ENCODE peak calls at places on chromosomes 13 and 19, in six cellular contexts. Z, C, N, I, J and E are unnamed samples.

GRCh38 chr13:51840141-51840540 is 4.8 kb downstream of the TMEM272 start:
- DNase-seq in C (no peak), Z (no peak), I (no peak), N (no peak), J (no peak), E (no peak)

GRCh38 chr19:3665681-3666544 is 34.4 kb downstream of the PIP5K1C start:
- DNase-seq in C (peak; percentile 51), J (no peak), Z (peak; percentile 93), I (peak; percentile 88), N (peak; percentile 64), E (peak; percentile 76)

GRCh38 chr13:84885868-84886267 is 913.4 kb downstream of the SLITRK6 start:
- DNase-seq in J (no peak), I (no peak), C (no peak), N (no peak), Z (no peak), E (no peak)

GRCh38 chr13:51879133-51879532 is 17.4 kb downstream of the CCDC70 start:
- DNase-seq in I (no peak), N (no peak), J (no peak), Z (no peak), C (no peak), E (no peak)

GRCh38 chr19:58476498-58477015 is 405 bp downstream of the ZNF446 start:
- DNase-seq in N (no peak), J (no peak), Z (no peak), I (peak; percentile 56), C (no peak), E (no peak)

GRCh38 chr19:4811328-4812131 is 20.0 kb downstream of the TICAM1 start:
- DNase-seq in I (peak; percentile 72), C (peak; percentile 87), N (peak; percentile 84), J (peak; percentile 67), Z (peak; percentile 96), E (peak; percentile 94)

GRCh38 chr19:45676851-45677263 is 8.8 kb downstream of the GIPR start:
- DNase-seq in I (peak; percentile 8), Z (peak; percentile 80), N (peak; percentile 37), J (no peak), C (no peak), E (no peak)

GRCh38 chr19:8973501-8974091 is 36.6 kb downstream of the MUC16 start:
- DNase-seq in I (peak; percentile 7), N (no peak), J (no peak), C (no peak), Z (no peak), E (no peak)

GRCh38 chr13:65535360-65535759 is 1694.8 kb downstream of the PCDH9 start:
- DNase-seq in N (no peak), J (no peak), I (no peak), Z (no peak), C (no peak), E (no peak)